ENCODE peak calls at places on chromosomes 13 and 19, in five cellular contexts. Z is lower lobe of right lung, S is left ventricle myocardium inferior, O is GM10248, X is left lung. W is an unnamed sample.

GRCh38 chr19:35090795-35091214 is 24.8 kb upstream of the FXYD3 start:
- DNase-seq in Z (no peak), S (no peak), O (no peak), X (peak), W (no peak)

GRCh38 chr19:28864577-28865042 is 348.3 kb downstream of the UQCRFS1 start:
- DNase-seq in Z (no peak), S (peak), O (no peak), X (no peak), W (no peak)

GRCh38 chr19:31270897-31271568 is 78.2 kb downstream of the TSHZ3 start:
- DNase-seq in Z (no peak), S (no peak), O (no peak), X (no peak), W (no peak)

GRCh38 chr13:53408306-53408705 is 379.7 kb downstream of the OLFM4 start:
- DNase-seq in Z (no peak), S (no peak), O (no peak), X (peak), W (no peak)

GRCh38 chr13:113845055-113845454 is 18.8 kb downstream of the GAS6 start:
- DNase-seq in Z (no peak), S (peak), O (no peak), X (peak), W (no peak)

GRCh38 chr13:39263033-39263432 is 224.8 kb downstream of the NHLRC3 start:
- DNase-seq in Z (no peak), S (no peak), O (peak), X (no peak), W (peak)

GRCh38 chr19:35344511-35345031 is 3.1 kb upstream of the FFAR1 start:
- DNase-seq in Z (peak), S (no peak), O (no peak), X (peak), W (no peak)

GRCh38 chr13:40433577-40433976 is 232.9 kb downstream of the FOXO1 start:
- DNase-seq in Z (no peak), S (no peak), O (no peak), X (no peak), W (no peak)

GRCh38 chr19:46085888-46086287 is 38.6 kb downstream of the IGFL3 start:
- DNase-seq in Z (no peak), S (no peak), O (no peak), X (no peak), W (no peak)

GRCh38 chr19:35560677-35561076 is 2.8 kb downstream of the ATP4A start:
- DNase-seq in Z (no peak), S (no peak), O (no peak), X (no peak), W (no peak)

GRCh38 chr13:52447815-52448552 is 2.5 kb downstream of the VPS36 start:
- DNase-seq in Z (no peak), S (no peak), O (no peak), X (no peak), W (no peak)

GRCh38 chr19:9289231-9289884 is 20.3 kb downstream of the ZNF699 start:
- DNase-seq in Z (no peak), S (no peak), O (no peak), X (no peak), W (no peak)

GRCh38 chr13:99417821-99418662 is 83.2 kb upstream of the TM9SF2 start:
- DNase-seq in Z (no peak), S (no peak), O (no peak), X (no peak), W (no peak)

GRCh38 chr13:49042476-49042875 is 66.8 kb downstream of the FNDC3A start:
- DNase-seq in Z (no peak), S (no peak), O (no peak), X (no peak), W (no peak)

GRCh38 chr13:40665061-40665753 is 1.2 kb downstream of the FOXO1 start:
- DNase-seq in Z (peak), S (peak), O (peak), X (peak), W (peak)

GRCh38 chr13:85655040-85655439 is 144.2 kb downstream of the SLITRK6 start:
- DNase-seq in Z (no peak), S (no peak), O (no peak), X (no peak), W (no peak)

GRCh38 chr19:46614114-46614701 is 10.7 kb downstream of the PTGIR start:
- DNase-seq in Z (peak), S (peak), O (peak), X (peak), W (peak)

GRCh38 chr13:94548382-94549240 is 47.3 kb downstream of the TGDS start:
- DNase-seq in Z (peak), S (peak), O (peak), X (peak), W (peak)

GRCh38 chr19:46896076-46896794 is 35.4 kb downstream of the ARHGAP35 start:
- DNase-seq in Z (peak), S (no peak), O (no peak), X (peak), W (no peak)

GRCh38 chr13:39327080-39327479 is 275.9 kb downstream of the LHFPL6 start:
- DNase-seq in Z (no peak), S (no peak), O (no peak), X (no peak), W (no peak)

GRCh38 chr13:69243366-69243765 is 864.3 kb upstream of the ATXN8OS start:
- DNase-seq in Z (no peak), S (no peak), O (no peak), X (no peak), W (no peak)

DNA sequence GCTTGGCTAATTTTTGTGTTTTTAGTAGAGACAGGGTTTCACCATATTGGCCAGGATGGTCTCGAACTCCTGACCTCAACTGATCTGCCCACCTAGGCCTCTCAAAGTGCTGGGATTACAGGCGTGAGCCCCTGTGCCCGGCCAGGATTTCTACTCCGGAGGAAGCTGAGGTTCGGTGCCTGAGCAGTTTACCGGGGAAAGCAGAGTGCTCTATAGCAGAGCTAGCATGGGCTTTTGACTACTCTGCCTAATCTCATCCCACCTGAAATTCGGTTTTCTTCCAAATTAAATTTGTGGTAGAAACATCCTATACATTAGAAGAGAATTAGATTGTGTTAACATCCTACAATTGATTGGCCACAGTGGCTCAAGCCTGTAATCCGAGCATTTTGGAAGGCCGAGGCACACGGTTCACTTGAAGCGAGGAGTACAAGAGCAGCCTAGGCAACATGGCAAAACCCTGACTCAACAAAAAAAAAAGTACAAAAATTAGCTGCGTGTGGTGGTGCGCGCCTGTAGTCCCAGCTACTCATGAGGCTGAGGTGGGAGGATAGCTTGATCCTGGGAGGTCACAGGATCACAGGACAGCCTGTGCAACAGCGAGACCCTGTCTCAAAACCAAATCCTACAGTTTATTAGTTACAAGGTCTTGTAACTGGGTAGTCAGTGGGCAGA is 1.6 kb downstream of the RPL13A start:
- DNase-seq in Z (no peak), S (no peak), O (no peak), X (no peak), W (no peak)
- TF ChIP-seq CTCF in Z (no peak), S (no peak), O (no peak), X (no peak), W (no peak)

GRCh38 chr19:16627194-16627927 is 643 bp downstream of the MED26 start:
- DNase-seq in Z (peak), S (no peak), O (no peak), X (no peak), W (peak)

GRCh38 chr19:16626796-16627193 is 1.2 kb downstream of the MED26 start:
- DNase-seq in Z (no peak), S (no peak), O (no peak), X (no peak), W (no peak)

GRCh38 chr19:16627928-16628182 is 149 bp downstream of the MED26 start:
- DNase-seq in Z (no peak), S (no peak), O (no peak), X (no peak), W (no peak)

GRCh38 chr19:16628984-16629691 is 1.1 kb upstream of the MED26 start:
- DNase-seq in Z (no peak), S (peak), O (no peak), X (no peak), W (peak)

DNA sequence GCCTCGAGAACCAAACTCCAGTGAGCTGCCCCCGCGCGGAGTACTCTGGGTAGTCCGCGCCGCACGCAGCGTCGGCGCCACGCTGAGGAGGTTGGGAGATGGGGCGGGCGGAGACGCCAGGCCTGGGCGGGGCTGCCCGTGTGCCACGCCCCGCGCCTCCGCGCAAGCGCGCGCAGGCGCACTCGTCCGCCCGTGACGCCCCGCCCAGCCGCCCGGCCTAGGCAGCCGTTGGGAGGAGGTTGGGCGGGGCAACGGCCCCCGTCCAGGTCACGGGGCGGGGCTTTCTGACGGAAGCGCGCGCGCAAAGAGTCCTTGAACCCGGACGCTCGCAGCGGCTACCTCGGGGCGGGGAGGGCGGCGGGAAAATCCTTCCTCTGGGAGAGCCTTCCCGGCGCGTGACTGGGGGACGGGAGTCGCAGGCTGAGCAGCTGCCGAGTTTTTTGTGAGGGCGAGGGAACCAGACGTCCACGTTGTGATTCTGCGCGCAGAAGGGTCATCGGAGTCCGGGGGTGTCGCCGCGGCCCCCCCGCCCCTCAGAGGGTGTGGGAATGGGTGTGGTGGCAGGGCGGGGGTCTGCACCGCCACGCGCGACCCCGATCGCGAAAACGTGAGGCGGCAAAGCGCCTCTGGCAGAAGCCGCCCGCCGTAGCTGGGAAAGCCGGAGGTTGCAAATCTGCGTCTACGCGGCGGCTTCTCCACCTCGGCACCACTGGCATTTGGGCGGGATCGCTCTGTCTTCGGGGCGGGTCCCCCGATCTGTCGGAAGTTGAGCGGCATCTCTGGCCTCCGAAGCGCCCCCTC is at the start of gene MED26:
- DNase-seq in Z (peak), S (peak), O (peak), X (peak), W (peak)
- TF ChIP-seq CTCF in Z (peak), S (no peak), O (peak), X (no peak), W (no peak)

DNA sequence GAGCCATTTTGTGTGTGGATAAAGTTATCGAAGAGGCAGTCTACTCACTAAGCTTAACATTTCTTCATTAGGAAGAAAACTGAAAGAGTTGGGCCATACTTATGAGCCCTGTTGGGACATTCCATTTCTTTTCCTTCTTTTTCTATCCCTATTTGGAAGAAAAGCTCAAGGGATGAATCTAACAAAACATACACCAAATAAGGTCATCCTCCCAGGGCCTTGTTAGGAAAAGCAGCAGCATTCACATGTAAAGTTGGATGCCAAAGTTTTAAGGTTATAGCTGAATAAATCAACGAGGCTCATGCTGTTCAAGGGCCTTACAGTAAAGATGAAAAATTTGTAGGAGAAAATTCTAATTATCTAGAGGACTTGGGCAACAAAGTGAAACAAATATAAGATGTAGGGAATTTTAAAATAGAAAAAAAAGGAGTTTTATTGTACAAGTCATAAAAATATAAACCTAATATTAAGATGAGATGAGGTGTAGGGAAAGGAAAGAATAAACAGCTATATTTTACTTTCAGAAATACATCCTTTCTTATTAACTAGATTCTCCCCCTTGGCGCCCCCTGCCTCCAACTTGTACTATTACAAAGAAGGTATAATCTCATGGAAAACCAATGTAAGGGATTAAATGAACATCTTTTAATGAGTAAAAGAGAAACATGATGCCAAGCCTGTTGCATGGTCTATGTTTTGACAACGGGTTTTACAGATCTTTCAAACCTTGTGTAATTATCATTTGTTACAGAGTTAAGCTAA is 160.4 kb downstream of the PCDH20 start:
- DNase-seq in Z (no peak), S (no peak), O (no peak), X (no peak), W (no peak)
- TF ChIP-seq CTCF in Z (no peak), S (peak), O (peak), X (no peak), W (no peak)

GRCh38 chr13:106535552-106536243 is at the start of gene EFNB2:
- DNase-seq in Z (peak), S (peak), O (peak), X (peak), W (peak)
- TF ChIP-seq CTCF in Z (no peak), S (no peak), O (peak), X (no peak), W (no peak)

DNA sequence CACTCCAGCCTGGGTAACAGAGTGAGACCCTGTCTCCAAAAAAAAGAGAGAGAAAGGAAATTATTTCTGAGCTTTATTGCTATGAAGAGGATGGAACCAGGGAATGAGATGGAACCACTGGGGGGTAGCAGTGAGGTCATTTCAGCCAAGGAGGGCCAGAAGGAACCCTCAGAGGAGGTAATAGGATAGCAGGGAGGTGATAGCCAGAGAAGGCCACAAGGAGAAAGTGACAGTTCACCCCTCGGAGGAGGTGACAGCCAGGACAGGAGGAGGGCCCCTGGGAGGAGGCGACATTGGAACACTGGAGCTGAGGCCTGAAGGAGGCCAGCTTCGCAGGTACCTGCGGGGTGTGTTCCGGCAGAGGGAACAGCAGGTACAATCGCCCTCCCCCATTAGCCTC is 695 bp upstream of the PGPEP1 start:
- DNase-seq in Z (no peak), S (no peak), O (no peak), X (no peak), W (peak)
- TF ChIP-seq CTCF in Z (no peak), S (peak), O (peak), X (no peak), W (no peak)

DNA sequence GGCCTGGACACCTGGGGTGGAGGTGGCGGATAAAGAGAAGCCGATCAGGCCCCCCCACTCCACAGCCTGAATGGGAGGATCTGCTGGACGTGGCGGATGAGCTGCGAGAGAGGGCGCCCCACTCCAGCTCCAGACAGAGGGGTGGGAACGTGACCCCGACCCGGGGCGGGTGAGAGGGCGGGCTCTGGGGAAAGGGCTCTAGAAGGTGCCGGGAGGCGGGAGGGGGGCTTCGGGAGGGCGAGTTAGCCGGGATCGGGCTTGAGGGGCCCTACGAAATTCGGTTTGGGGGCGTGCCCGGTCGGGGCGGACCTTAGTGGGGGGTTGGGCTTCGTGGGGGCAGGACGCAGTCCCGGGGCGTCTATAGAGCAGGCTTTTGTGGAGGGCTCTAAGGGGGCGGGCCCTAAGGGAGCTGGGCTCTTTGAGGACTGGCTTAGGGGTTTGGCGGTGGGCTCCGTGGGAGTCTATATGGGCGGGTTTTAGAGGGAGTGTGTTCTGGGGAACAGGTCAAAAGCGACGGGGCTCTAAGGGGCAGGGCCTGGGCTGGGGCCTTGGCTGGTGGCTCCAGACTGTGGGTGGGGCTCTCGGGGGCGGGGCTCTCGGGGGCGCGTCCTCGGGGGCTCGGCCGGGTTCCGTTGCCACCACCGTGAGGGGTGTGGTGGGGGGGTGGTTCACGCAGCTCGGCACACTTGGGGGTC is 4.1 kb upstream of the NANOS3 start:
- DNase-seq in Z (no peak), S (no peak), O (peak), X (peak), W (peak)
- TF ChIP-seq CTCF in Z (peak), S (peak), O (peak), X (no peak), W (no peak)

DNA sequence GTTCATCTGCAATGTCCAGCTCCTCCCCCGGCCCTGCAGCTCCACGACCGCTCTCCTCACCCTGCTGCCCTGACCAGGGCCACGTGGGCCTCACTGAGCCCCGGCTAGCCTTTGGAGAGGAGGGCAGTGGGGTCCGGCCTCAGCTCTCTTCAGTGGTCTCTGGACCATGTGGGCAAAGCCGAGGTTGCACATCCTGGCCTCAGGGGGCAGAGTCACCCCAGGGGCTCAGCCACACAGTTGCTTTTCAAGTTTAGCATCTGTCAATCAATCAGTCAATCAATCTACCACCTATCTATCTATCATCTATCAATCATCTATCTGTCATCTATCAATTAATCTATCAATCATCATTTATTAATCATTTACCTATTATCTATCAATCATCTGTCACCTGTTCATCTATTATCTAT is 3.0 kb upstream of the DIRAS1 start:
- DNase-seq in Z (no peak), S (no peak), O (no peak), X (no peak), W (no peak)
- TF ChIP-seq CTCF in Z (no peak), S (no peak), O (no peak), X (no peak), W (no peak)

GRCh38 chr19:41735071-41735623 is 20.2 kb upstream of the CEACAM6 start:
- DNase-seq in Z (no peak), S (no peak), O (no peak), X (no peak), W (no peak)
- TF ChIP-seq CTCF in Z (no peak), S (no peak), O (no peak), X (no peak), W (no peak)

DNA sequence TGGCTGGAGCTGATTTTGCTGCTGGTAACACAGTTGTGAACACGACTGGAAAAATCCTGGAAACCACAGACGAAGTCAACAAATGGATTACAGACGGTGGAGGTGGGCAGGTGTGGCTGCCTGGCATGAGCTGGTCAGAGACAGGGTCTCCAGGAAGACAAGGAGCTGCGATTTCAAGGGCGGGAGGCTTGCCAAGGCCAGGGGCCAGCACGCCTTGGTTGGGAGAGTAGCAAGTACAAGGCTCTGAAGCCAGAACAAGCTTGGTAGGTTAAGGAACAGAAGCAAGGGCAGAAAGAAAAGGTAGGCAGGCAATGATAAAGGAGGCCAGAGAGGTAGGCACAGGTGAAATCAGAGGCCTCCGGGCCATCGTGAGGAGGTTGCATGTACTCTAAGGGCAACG is 50.7 kb upstream of the AMER2 start:
- DNase-seq in Z (no peak), S (no peak), O (no peak), X (no peak), W (no peak)
- TF ChIP-seq CTCF in Z (no peak), S (no peak), O (no peak), X (no peak), W (no peak)

W was measured in colonic mucosa.